ENCODE peak calls at places on chromosome 12, in seven cellular contexts. O is tibial artery, T is uterus, I is neural progenitor cell, W is foreskin keratinocyte, N is sigmoid colon, S is pancreas. Q is an unnamed sample.

GRCh38 chr12:102344691-102345090 is 135.7 kb downstream of the IGF1 start:
- DNase-seq in W (peak; percentile 13), N (no peak), S (no peak), T (no peak), O (no peak), I (no peak), Q (no peak)

GRCh38 chr12:114661245-114661644 is 22.7 kb downstream of the TBX3 start:
- DNase-seq in S (no peak), O (no peak), I (no peak), T (peak; percentile 61), W (no peak), N (no peak), Q (no peak)

GRCh38 chr12:32021346-32021773 is 62.1 kb downstream of the RESF1 start:
- DNase-seq in I (no peak), O (no peak), T (no peak), S (no peak), W (no peak), N (no peak), Q (no peak)

GRCh38 chr12:93299262-93299846 is 78.4 kb upstream of the NUDT4 start:
- DNase-seq in S (no peak), I (no peak), O (no peak), T (no peak), W (no peak), N (no peak), Q (no peak)

GRCh38 chr12:105205322-105206048 is 30.5 kb downstream of the APPL2 start:
- DNase-seq in T (no peak), N (no peak), O (no peak), S (peak; percentile 63), W (peak; percentile 16), I (no peak), Q (no peak)

GRCh38 chr12:117685115-117685926 is 283.5 kb downstream of the KSR2 start:
- DNase-seq in O (peak; percentile 83), T (peak; percentile 24), S (peak; percentile 64), I (peak; percentile 67), W (peak; percentile 81), N (peak; percentile 80), Q (peak; percentile 4)

GRCh38 chr12:94242871-94243270 is 94.5 kb downstream of the PLXNC1 start:
- DNase-seq in W (no peak), N (no peak), S (no peak), I (no peak), O (no peak), T (no peak), Q (no peak)

GRCh38 chr12:29725587-29726320 is 58.0 kb downstream of the TMTC1 start:
- DNase-seq in O (peak; percentile 88), T (no peak), I (no peak), S (no peak), W (no peak), N (peak; percentile 72), Q (no peak)

GRCh38 chr12:80241576-80242273 is 142.4 kb downstream of the OTOGL start:
- DNase-seq in N (no peak), O (no peak), I (no peak), W (peak; percentile 13), T (no peak), S (no peak), Q (no peak)

GRCh38 chr12:100234166-100234565 is 32.7 kb downstream of the DEPDC4 start:
- DNase-seq in T (no peak), I (no peak), O (no peak), S (no peak), N (no peak), W (no peak), Q (peak; percentile 48)

GRCh38 chr12:100234591-100235304 is 32.1 kb downstream of the DEPDC4 start:
- DNase-seq in I (peak; percentile 31), S (no peak), W (peak; percentile 24), T (no peak), N (no peak), O (no peak), Q (peak; percentile 67)

GRCh38 chr12:100229876-100230275 is 29.3 kb downstream of the ACTR6 start:
- DNase-seq in S (no peak), I (no peak), T (no peak), W (peak; percentile 80), N (no peak), O (no peak), Q (no peak)

GRCh38 chr12:100225491-100225890 is 24.9 kb downstream of the ACTR6 start:
- DNase-seq in W (peak; percentile 95), S (no peak), T (no peak), O (no peak), N (no peak), I (no peak), Q (no peak)

GRCh38 chr12:100229036-100229635 is 28.5 kb downstream of the ACTR6 start:
- DNase-seq in T (no peak), S (no peak), W (peak; percentile 52), N (no peak), O (no peak), I (no peak), Q (no peak)
- TF ChIP-seq CTCF in T (no peak), S (no peak), W (peak; percentile 69), N (no peak), O (no peak), I (no peak), Q (no peak)

GRCh38 chr12:49702009-49702408 is 5.2 kb downstream of the FMNL3 start:
- DNase-seq in T (no peak), S (no peak), N (no peak), O (no peak), I (no peak), W (no peak), Q (no peak)

GRCh38 chr12:49703647-49704137 is 3.5 kb downstream of the FMNL3 start:
- DNase-seq in O (no peak), I (no peak), S (no peak), W (peak; percentile 41), N (no peak), T (no peak), Q (peak; percentile 37)

GRCh38 chr12:49697808-49698207 is 9.4 kb downstream of the FMNL3 start:
- DNase-seq in W (no peak), T (no peak), I (no peak), N (no peak), O (no peak), S (no peak), Q (no peak)

GRCh38 chr12:49702676-49703228 is 4.5 kb downstream of the FMNL3 start:
- DNase-seq in W (no peak), S (no peak), T (no peak), N (peak; percentile 2), I (no peak), O (no peak), Q (no peak)

GRCh38 chr12:49698619-49699545 is 8.3 kb downstream of the FMNL3 start:
- DNase-seq in S (no peak), O (peak; percentile 76), W (peak; percentile 46), T (no peak), N (peak; percentile 64), I (peak; percentile 41), Q (peak; percentile 66)
- H3K4me1 ChIP-seq in S (no peaks in the 10 kb centered on the region), O (peaks cover 66% of the 10 kb centered on the region), W (peaks cover 12% of the 10 kb centered on the region), T (no peaks in the 10 kb centered on the region), N (peaks cover 28% of the 10 kb centered on the region), I (peaks cover 31% of the 10 kb centered on the region), Q (peaks cover 29% of the 10 kb centered on the region)

GRCh38 chr12:57627504-57628279 is 5.3 kb downstream of the B4GALNT1 start:
- DNase-seq in I (peak; percentile 42), O (peak; percentile 58), S (peak; percentile 42), W (no peak), N (peak; percentile 62), T (peak; percentile 14), Q (no peak)

GRCh38 chr12:57625261-57626032 is 7.6 kb downstream of the B4GALNT1 start:
- DNase-seq in I (no peak), N (peak; percentile 32), W (no peak), S (no peak), T (no peak), O (no peak), Q (no peak)

GRCh38 chr12:57624441-57625220 is 8.4 kb downstream of the B4GALNT1 start:
- DNase-seq in T (no peak), O (no peak), W (no peak), I (no peak), S (no peak), N (peak; percentile 34), Q (no peak)

GRCh38 chr12:57626929-57627445 is 6.0 kb downstream of the B4GALNT1 start:
- DNase-seq in N (no peak), T (no peak), W (no peak), O (no peak), I (no peak), S (no peak), Q (no peak)

GRCh38 chr12:57626111-57626928 is 6.7 kb downstream of the B4GALNT1 start:
- DNase-seq in S (no peak), I (no peak), T (no peak), O (no peak), W (no peak), N (peak; percentile 67), Q (no peak)
- H3K27me3 ChIP-seq in S (peaks cover 24% of the 10 kb centered on the region), I (peaks cover 100% of the 10 kb centered on the region), T (no peaks in the 10 kb centered on the region), O (peaks cover 5% of the 10 kb centered on the region), W (peaks cover 100% of the 10 kb centered on the region), N (no peaks in the 10 kb centered on the region), Q (peaks cover 100% of the 10 kb centered on the region)

GRCh38 chr12:103962493-103962892 is 3.2 kb upstream of the TDG start:
- DNase-seq in O (no peak), W (no peak), S (no peak), N (no peak), T (no peak), I (no peak), Q (no peak)

GRCh38 chr12:103965255-103965589 is 450 bp upstream of the TDG start:
- DNase-seq in N (no peak), I (no peak), T (no peak), O (no peak), W (no peak), S (no peak), Q (no peak)

GRCh38 chr12:103966736-103967135 is 1.1 kb downstream of the TDG start:
- DNase-seq in S (no peak), W (no peak), N (no peak), I (peak; percentile 10), O (no peak), T (no peak), Q (peak; percentile 24)

GRCh38 chr12:103964805-103965204 is 867 bp upstream of the TDG start:
- DNase-seq in T (no peak), W (no peak), N (no peak), S (no peak), I (no peak), O (no peak), Q (no peak)

DNA sequence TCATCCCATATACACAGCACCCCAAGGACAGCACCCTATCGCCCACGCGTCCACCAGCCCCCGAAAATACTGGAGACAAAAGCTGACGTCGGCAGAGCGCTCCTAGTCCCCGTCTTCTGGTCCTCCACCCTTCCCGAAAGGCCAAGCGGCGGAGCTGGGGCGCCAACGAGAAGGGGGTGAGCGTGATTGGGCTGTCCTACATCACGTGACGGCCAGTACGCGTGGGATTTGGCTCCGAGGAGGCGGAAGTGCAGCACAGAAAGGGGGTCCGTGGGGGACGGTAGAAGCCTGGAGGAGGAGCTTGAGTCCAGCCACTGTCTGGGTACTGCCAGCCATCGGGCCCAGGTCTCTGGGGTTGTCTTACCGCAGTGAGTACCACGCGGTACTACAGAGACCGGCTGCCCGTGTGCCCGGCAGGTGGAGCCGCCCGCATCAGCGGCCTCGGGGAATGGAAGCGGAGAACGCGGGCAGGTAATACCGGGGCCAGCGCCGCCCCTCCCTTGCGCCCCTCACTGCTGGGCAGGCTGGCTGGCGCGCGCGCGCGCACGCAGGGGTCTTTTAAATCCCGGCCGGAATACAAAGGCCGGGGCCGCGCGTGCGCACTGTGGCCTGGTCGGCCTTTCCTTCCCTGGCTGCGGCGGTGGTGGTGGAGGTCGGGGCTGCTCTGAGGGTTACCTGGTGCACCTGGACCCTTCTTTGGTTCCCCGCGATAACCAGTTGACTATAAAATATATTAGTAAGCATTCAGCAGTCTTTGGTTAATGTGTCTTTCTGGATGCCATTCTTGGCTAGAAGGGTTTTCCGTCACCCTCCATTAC is at the start of gene TDG:
- DNase-seq in O (peak; percentile 99), N (peak; percentile 99), W (peak; percentile 97), T (peak; percentile 98), I (peak; percentile 98), S (peak; percentile 96), Q (peak; percentile 98)
- TF ChIP-seq CTCF in O (no peak), N (no peak), W (peak; percentile 52), T (peak; percentile 16), I (peak; percentile 20), S (no peak), Q (no peak)

GRCh38 chr12:124512667-124513296 is 54.6 kb downstream of the NCOR2 start:
- DNase-seq in I (peak; percentile 97), T (peak; percentile 88), O (peak; percentile 88), N (peak; percentile 93), W (peak; percentile 77), S (peak; percentile 79), Q (no peak)
- H3K4me1 ChIP-seq in I (peaks cover 51% of the 10 kb centered on the region), T (peaks cover 49% of the 10 kb centered on the region), O (peaks cover 74% of the 10 kb centered on the region), N (peaks cover 99% of the 10 kb centered on the region), W (peaks cover 42% of the 10 kb centered on the region), S (peaks cover 36% of the 10 kb centered on the region), Q (peaks cover 58% of the 10 kb centered on the region)